ENCODE peak calls at places on chromosomes 13 and 19, in seven cellular contexts. T is EL; V is uterus; J is tibial artery; Y is fibroblast of lung; G is activated T-helper 1 cell treated with anti-CD3 and anti-CD28 coated beads, Interleukin-2, amount 50 U/mL, for 16 hours; K is CD8-positive, alpha-beta T cell. X is an unnamed sample.

GRCh38 chr13:101654916-101655315 is 202.4 kb downstream of the ITGBL1 start:
- DNase-seq in G (no peak), J (no peak), V (no peak), K (no peak), Y (peak; percentile 80), T (peak; percentile 73), X (no peak)

GRCh38 chr19:42076375-42076944 is 494 bp downstream of the ZNF574 start:
- DNase-seq in V (peak; percentile 44), T (no peak), G (no peak), K (peak; percentile 37), Y (no peak), J (peak; percentile 73), X (no peak)

GRCh38 chr13:51501096-51501495 is 48.3 kb upstream of the INTS6 start:
- DNase-seq in J (no peak), G (no peak), Y (no peak), V (no peak), T (no peak), K (no peak), X (no peak)

GRCh38 chr13:25397763-25398162 is 26.0 kb downstream of the ATP8A2 start:
- DNase-seq in V (no peak), T (no peak), Y (no peak), G (no peak), K (no peak), J (no peak), X (no peak)

GRCh38 chr13:100315522-100315921 is 226.6 kb downstream of the PCCA start:
- DNase-seq in T (no peak), Y (no peak), K (no peak), G (no peak), V (no peak), J (no peak), X (no peak)

GRCh38 chr13:28049880-28050871 is 50.2 kb downstream of the FLT3 start:
- DNase-seq in T (no peak), V (no peak), G (no peak), K (no peak), J (no peak), Y (no peak), X (no peak)

GRCh38 chr13:113837554-113838355 is 26.1 kb downstream of the GAS6 start:
- DNase-seq in T (peak; percentile 98), J (peak; percentile 99), K (no peak), G (no peak), Y (peak; percentile 99), V (peak; percentile 98), X (peak; percentile 97)

GRCh38 chr13:37695200-37695599 is 96.6 kb upstream of the POSTN start:
- DNase-seq in Y (no peak), V (no peak), J (no peak), G (no peak), T (no peak), K (no peak), X (no peak)

GRCh38 chr13:28179974-28180373 is 41.6 kb downstream of the PAN3 start:
- DNase-seq in T (peak; percentile 5), K (no peak), G (no peak), Y (no peak), V (no peak), J (no peak), X (no peak)

GRCh38 chr13:48831248-48831647 is 144.5 kb upstream of the FNDC3A start:
- DNase-seq in J (no peak), K (no peak), V (no peak), T (no peak), G (no peak), Y (peak; percentile 29), X (no peak)

GRCh38 chr19:50514346-50515167 is 844 bp upstream of the ASPDH start:
- DNase-seq in K (no peak), J (no peak), T (no peak), V (no peak), Y (no peak), G (no peak), X (no peak)

GRCh38 chr19:8146877-8147575 is 2.4 kb downstream of the FBN3 start:
- DNase-seq in K (no peak), G (no peak), J (no peak), V (no peak), Y (no peak), T (no peak), X (no peak)

GRCh38 chr13:101127741-101128353 is 288.5 kb downstream of the NALCN start:
- DNase-seq in G (no peak), K (peak; percentile 12), V (no peak), J (no peak), T (peak; percentile 56), Y (peak; percentile 27), X (peak; percentile 31)

GRCh38 chr13:75479102-75479501 is 2.9 kb downstream of the TBC1D4 start:
- DNase-seq in T (no peak), G (no peak), V (no peak), Y (no peak), J (no peak), K (no peak), X (no peak)

GRCh38 chr13:79485014-79485441 is 4.1 kb downstream of the NDFIP2 start:
- DNase-seq in V (no peak), G (no peak), Y (peak; percentile 95), T (peak; percentile 94), J (no peak), K (no peak), X (peak; percentile 55)

GRCh38 chr19:57248646-57249045 is 8.2 kb downstream of the ZNF805 start:
- DNase-seq in Y (no peak), V (no peak), T (no peak), G (no peak), K (no peak), J (no peak), X (no peak)

GRCh38 chr13:111269508-111269907 is 50.9 kb upstream of the TEX29 start:
- DNase-seq in V (no peak), T (no peak), G (no peak), Y (no peak), J (no peak), K (no peak), X (no peak)

GRCh38 chr19:49749771-49750170 is 13.3 kb downstream of the TSKS start:
- DNase-seq in T (peak; percentile 51), J (no peak), G (no peak), Y (peak; percentile 46), K (no peak), V (no peak), X (no peak)

GRCh38 chr19:17830567-17831418 is 9.5 kb upstream of the INSL3 start:
- DNase-seq in J (no peak), K (peak; percentile 33), G (peak; percentile 25), V (peak; percentile 55), Y (peak; percentile 59), T (peak; percentile 34), X (peak; percentile 57)

GRCh38 chr19:1875646-1876493 is 9.4 kb downstream of the ABHD17A start:
- DNase-seq in K (peak; percentile 87), J (peak; percentile 95), Y (peak; percentile 86), G (peak; percentile 84), T (peak; percentile 90), V (peak; percentile 86), X (peak; percentile 70)

GRCh38 chr19:18298601-18299000 is 17.2 kb upstream of the JUND start:
- DNase-seq in K (no peak), T (no peak), V (no peak), G (no peak), J (no peak), Y (peak; percentile 45), X (no peak)

GRCh38 chr13:113551081-113552000 is 33.2 kb upstream of the TFDP1 start:
- DNase-seq in K (no peak), T (no peak), J (peak; percentile 46), Y (no peak), V (no peak), G (no peak), X (no peak)

GRCh38 chr19:18173572-18174294 is at the start of gene IFI30:
- DNase-seq in K (peak; percentile 54), G (peak; percentile 42), J (peak; percentile 90), T (peak; percentile 49), Y (no peak), V (peak; percentile 71), X (no peak)

GRCh38 chr13:36131215-36131930 is at the start of gene DCLK1:
- DNase-seq in J (peak; percentile 80), Y (peak; percentile 43), G (no peak), V (peak; percentile 62), K (no peak), T (peak; percentile 26), X (peak; percentile 51)

GRCh38 chr13:30125422-30126073 is 181.8 kb downstream of the KATNAL1 start:
- DNase-seq in J (no peak), K (no peak), T (peak; percentile 84), G (no peak), V (peak; percentile 92), Y (peak; percentile 94), X (peak; percentile 93)

GRCh38 chr13:35856721-35857346 is 274.3 kb downstream of the DCLK1 start:
- DNase-seq in T (peak; percentile 18), G (no peak), V (no peak), K (no peak), Y (no peak), J (no peak), X (no peak)

GRCh38 chr13:39132286-39132685 is 94.0 kb downstream of the NHLRC3 start:
- DNase-seq in V (no peak), G (no peak), K (no peak), T (no peak), J (no peak), Y (no peak), X (no peak)

GRCh38 chr19:39131255-39131755 is 5.7 kb downstream of the PAK4 start:
- DNase-seq in T (no peak), Y (peak; percentile 30), V (no peak), G (no peak), K (no peak), J (no peak), X (no peak)

GRCh38 chr19:19550454-19550842 is 12.4 kb downstream of the CILP2 start:
- DNase-seq in G (no peak), T (peak; percentile 40), Y (peak; percentile 92), J (peak; percentile 60), V (no peak), K (no peak), X (no peak)

GRCh38 chr19:40225440-40226305 is 816 bp downstream of the CCNP start:
- DNase-seq in J (no peak), Y (no peak), K (no peak), G (no peak), V (no peak), T (peak; percentile 31), X (no peak)

GRCh38 chr19:823565-824121 is 1.9 kb upstream of the PLPPR3 start:
- DNase-seq in J (no peak), T (no peak), K (no peak), G (no peak), Y (no peak), V (no peak), X (no peak)

GRCh38 chr13:28559636-28560259 is 64.8 kb upstream of the FLT1 start:
- DNase-seq in J (no peak), T (no peak), G (no peak), Y (no peak), K (no peak), V (no peak), X (no peak)

GRCh38 chr13:112959206-112959605 is 9.8 kb upstream of the MCF2L start:
- DNase-seq in V (peak; percentile 68), G (no peak), T (no peak), Y (no peak), K (no peak), J (peak; percentile 39), X (no peak)

GRCh38 chr13:48687249-48687648 is 33.5 kb downstream of the CYSLTR2 start:
- DNase-seq in K (no peak), V (no peak), J (no peak), G (no peak), T (no peak), Y (no peak), X (no peak)

GRCh38 chr19:54631489-54631888 is 1.2 kb downstream of the LILRB1 start:
- DNase-seq in Y (no peak), T (no peak), K (no peak), J (no peak), G (no peak), V (no peak), X (no peak)

GRCh38 chr19:29785955-29786589 is 25.7 kb upstream of the CCNE1 start:
- DNase-seq in K (no peak), Y (no peak), G (no peak), T (peak; percentile 11), V (no peak), J (no peak), X (no peak)

GRCh38 chr19:18297308-18297707 is 15.9 kb upstream of the JUND start:
- DNase-seq in V (peak; percentile 49), K (no peak), Y (no peak), T (peak; percentile 52), J (no peak), G (no peak), X (no peak)

GRCh38 chr13:92232880-92233279 is 834.5 kb downstream of the GPC5 start:
- DNase-seq in Y (no peak), K (no peak), V (no peak), G (no peak), T (no peak), J (no peak), X (no peak)

X was measured in fibroblast of the conjunctiva.